ENCODE peak calls at places on chromosome 12, in seven cellular contexts. H, O, D, U, K, T and A are unnamed samples.

GRCh38 chr12:1504304-1505150 is 89.9 kb downstream of the FBXL14 start:
- DNase-seq in H (no peak), O (no peak), D (no peak), U (no peak), K (no peak), T (no peak), A (no peak)

GRCh38 chr12:110088936-110089335 is 35.2 kb upstream of the IFT81 start:
- DNase-seq in H (no peak), O (no peak), D (no peak), U (no peak), K (no peak), T (no peak), A (no peak)

GRCh38 chr12:8145754-8146415 is 10.9 kb upstream of the ZNF705A start:
- DNase-seq in H (no peak), O (no peak), D (peak; percentile 23), U (peak; percentile 4), K (peak; percentile 26), T (no peak), A (no peak)

GRCh38 chr12:47218191-47218654 is 138.5 kb upstream of the AMIGO2 start:
- DNase-seq in H (no peak), O (no peak), D (no peak), U (peak; percentile 16), K (no peak), T (no peak), A (no peak)

GRCh38 chr12:42281281-42281680 is 43.2 kb upstream of the YAF2 start:
- DNase-seq in H (no peak), O (no peak), D (no peak), U (no peak), K (no peak), T (no peak), A (no peak)

GRCh38 chr12:124633269-124633953 is 66.0 kb upstream of the NCOR2 start:
- DNase-seq in H (no peak), O (no peak), D (peak; percentile 72), U (peak; percentile 70), K (peak; percentile 24), T (no peak), A (peak; percentile 42)

GRCh38 chr12:6183689-6184441 is 16.3 kb upstream of the CD9 start:
- DNase-seq in H (no peak), O (no peak), D (peak; percentile 79), U (peak; percentile 40), K (no peak), T (no peak), A (peak; percentile 78)

GRCh38 chr12:114834621-114835020 is 150.6 kb upstream of the TBX3 start:
- DNase-seq in H (no peak), O (no peak), D (no peak), U (no peak), K (no peak), T (no peak), A (no peak)

GRCh38 chr12:9052610-9053009 is 63.1 kb downstream of the A2M start:
- DNase-seq in H (no peak), O (no peak), D (no peak), U (no peak), K (no peak), T (no peak), A (no peak)

GRCh38 chr12:52070243-52070925 is 606 bp downstream of the ATG101 start:
- DNase-seq in H (no peak), O (no peak), D (no peak), U (no peak), K (no peak), T (no peak), A (no peak)

GRCh38 chr12:90809941-90810340 is 145.0 kb downstream of the CCER1 start:
- DNase-seq in H (no peak), O (no peak), D (no peak), U (no peak), K (no peak), T (no peak), A (no peak)

GRCh38 chr12:96774501-96775256 is 132.4 kb upstream of the NEDD1 start:
- DNase-seq in H (no peak), O (no peak), D (no peak), U (no peak), K (no peak), T (no peak), A (peak; percentile 12)

GRCh38 chr12:38543151-38543550 is 226.6 kb downstream of the ALG10B start:
- DNase-seq in H (no peak), O (no peak), D (no peak), U (peak; percentile 25), K (no peak), T (no peak), A (peak; percentile 35)

GRCh38 chr12:38541849-38542248 is 225.3 kb downstream of the ALG10B start:
- DNase-seq in H (no peak), O (no peak), D (no peak), U (no peak), K (no peak), T (no peak), A (no peak)

GRCh38 chr12:38547586-38547985 is 231.0 kb downstream of the ALG10B start:
- DNase-seq in H (no peak), O (no peak), D (no peak), U (peak; percentile 78), K (no peak), T (no peak), A (peak; percentile 82)

GRCh38 chr12:38540156-38540555 is 223.6 kb downstream of the ALG10B start:
- DNase-seq in H (no peak), O (no peak), D (no peak), U (no peak), K (no peak), T (no peak), A (no peak)

DNA sequence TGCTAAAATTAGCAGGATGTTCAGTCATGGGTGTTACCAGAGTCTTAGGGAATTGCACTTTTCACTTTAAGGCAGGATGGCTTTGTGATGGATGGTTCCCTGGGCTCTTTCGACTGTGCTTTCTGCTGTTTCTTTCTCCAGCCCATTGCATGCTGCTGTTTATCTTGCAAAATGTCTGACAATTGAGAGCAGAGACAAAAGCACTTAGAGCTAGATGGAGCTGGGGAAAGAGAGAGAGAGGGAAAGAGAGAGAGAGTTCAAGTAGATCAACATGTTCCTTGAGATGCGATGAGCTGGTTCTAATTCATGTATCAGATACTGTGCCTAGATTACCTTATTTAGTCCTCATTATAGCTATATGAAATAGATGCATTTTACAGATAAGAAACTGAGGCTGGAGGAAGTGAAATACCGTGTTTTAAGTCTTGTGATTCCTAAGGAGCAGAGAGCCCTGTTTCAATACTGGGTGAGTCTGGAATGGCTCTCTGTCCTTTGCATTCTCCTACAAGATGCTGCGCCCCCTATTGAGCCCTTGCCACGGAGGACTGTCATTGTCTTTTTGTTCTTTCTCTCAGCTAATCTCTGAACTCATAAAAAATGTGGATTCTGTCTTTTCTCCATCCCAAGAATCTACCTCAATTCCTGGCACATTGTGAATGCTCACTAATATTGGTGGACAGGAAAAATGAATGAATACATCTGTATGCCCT is 227.9 kb downstream of the ALG10B start:
- DNase-seq in H (no peak), O (no peak), D (no peak), U (no peak), K (no peak), T (no peak), A (no peak)
- TF ChIP-seq CTCF in H (no peak), O (no peak), D (no peak), U (no peak), K (peak; percentile 33), T (no peak), A (peak; percentile 1)

GRCh38 chr12:64739778-64740177 is 19.4 kb downstream of the GNS start:
- DNase-seq in H (no peak), O (no peak), D (no peak), U (peak; percentile 45), K (no peak), T (no peak), A (no peak)
- H3K36me3 ChIP-seq in H (peaks cover 80% of the 10 kb centered on the region), O (peaks cover 54% of the 10 kb centered on the region), D (peaks cover 8% of the 10 kb centered on the region), U (peaks cover 5% of the 10 kb centered on the region), K (peaks cover 38% of the 10 kb centered on the region), T (no peaks in the 10 kb centered on the region), A (peaks cover 7% of the 10 kb centered on the region)

GRCh38 chr12:53739285-53740129 is 12.3 kb upstream of the CALCOCO1 start:
- DNase-seq in H (no peak), O (no peak), D (no peak), U (no peak), K (peak; percentile 70), T (no peak), A (no peak)
- H3K4me3 ChIP-seq in H (peak overlapping the region; percentile 36), O (peak overlapping the region; percentile 29), D (no peak overlapping the region), U (no peak overlapping the region), K (peak overlapping the region; percentile 29), T (peak overlapping the region; percentile 57), A (no peak overlapping the region)

GRCh38 chr12:15268927-15269552 is 47.8 kb upstream of the RERG start:
- DNase-seq in H (no peak), O (peak; percentile 71), D (peak; percentile 32), U (peak; percentile 50), K (peak; percentile 83), T (no peak), A (peak; percentile 66)
- TF ChIP-seq CTCF in H (peak; percentile 88), O (peak; percentile 85), D (peak; percentile 84), U (peak; percentile 89), K (peak; percentile 86), T (peak; percentile 69), A (peak; percentile 82)

DNA sequence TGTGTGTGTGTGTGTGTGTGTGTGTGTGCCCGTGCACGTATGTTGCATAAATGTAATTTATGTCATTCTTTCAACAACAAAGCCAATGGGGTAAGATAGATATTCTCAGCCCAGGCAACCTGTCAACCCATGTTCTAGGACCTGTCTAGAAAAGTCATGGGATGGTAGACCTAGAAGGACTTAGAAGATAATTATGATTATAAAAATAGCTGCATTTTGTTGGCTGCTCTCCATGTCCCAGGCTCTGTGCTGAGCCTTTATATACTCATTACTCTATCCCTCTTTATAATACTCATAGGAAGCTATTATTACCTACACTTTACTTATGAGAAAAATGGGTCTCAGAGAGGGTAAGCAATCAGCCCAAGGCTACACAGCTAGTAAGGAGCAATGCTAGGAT is 101.5 kb downstream of the NT5DC3 start:
- DNase-seq in H (no peak), O (no peak), D (no peak), U (no peak), K (no peak), T (no peak), A (no peak)
- H3K36me3 ChIP-seq in H (no peaks in the 10 kb centered on the region), O (no peaks in the 10 kb centered on the region), D (no peaks in the 10 kb centered on the region), U (no peaks in the 10 kb centered on the region), K (no peaks in the 10 kb centered on the region), T (no peaks in the 10 kb centered on the region), A (no peaks in the 10 kb centered on the region)

GRCh38 chr12:79932393-79932792 is 2.5 kb downstream of the PPP1R12A start:
- DNase-seq in H (no peak), O (no peak), D (no peak), U (peak; percentile 20), K (no peak), T (no peak), A (no peak)
- H3K4me3 ChIP-seq in H (peak overlapping the region; percentile 96), O (peak overlapping the region; percentile 72), D (peak overlapping the region; percentile 76), U (peak overlapping the region; percentile 66), K (peak overlapping the region; percentile 94), T (peak overlapping the region; percentile 96), A (no peak overlapping the region)